ENCODE peak calls at places on chromosomes 7 and 10, in five cellular contexts. M is fibroblast of lung, H is neural progenitor cell, B is kidney, W is HCT116. N is an unnamed sample.

GRCh38 chr7:136114966-136115762 is 138.0 kb upstream of the MTPN start:
- DNase-seq in B (peak), W (peak), M (peak), H (peak), N (peak)

GRCh38 chr7:141097430-141097829 is 23.6 kb downstream of the TMEM178B start:
- DNase-seq in M (peak), W (no peak), H (peak), B (no peak), N (no peak)

GRCh38 chr10:96497391-96497790 is 16.3 kb downstream of the TLL2 start:
- DNase-seq in W (no peak), B (no peak), H (no peak), M (no peak), N (no peak)

GRCh38 chr7:32680259-32681173 is 185.2 kb downstream of the AVL9 start:
- DNase-seq in M (peak), B (no peak), H (no peak), W (no peak), N (no peak)

GRCh38 chr10:116147162-116147906 is 125.7 kb downstream of the GFRA1 start:
- DNase-seq in M (no peak), W (no peak), H (no peak), B (no peak), N (no peak)

GRCh38 chr10:16893664-16894063 is 76.4 kb upstream of the RSU1 start:
- DNase-seq in H (no peak), W (no peak), M (no peak), B (no peak), N (no peak)

GRCh38 chr10:26931223-26931622 is 70.5 kb upstream of the ABI1 start:
- DNase-seq in M (no peak), W (no peak), B (no peak), H (no peak), N (no peak)

GRCh38 chr10:58576736-58577366 is 64.2 kb downstream of the BICC1 start:
- DNase-seq in M (peak), B (no peak), W (no peak), H (no peak), N (no peak)

GRCh38 chr10:99845837-99846382 is 63.5 kb downstream of the ABCC2 start:
- DNase-seq in H (peak), W (peak), M (peak), B (no peak), N (peak)

GRCh38 chr10:49330127-49330665 is 31.2 kb downstream of the C10orf71 start:
- DNase-seq in B (no peak), M (no peak), H (no peak), W (no peak), N (no peak)

GRCh38 chr10:127227663-127228062 is 31.3 kb upstream of the INSYN2A start:
- DNase-seq in B (no peak), M (no peak), W (no peak), H (no peak), N (no peak)

GRCh38 chr10:89279449-89279869 is 22.4 kb upstream of the IFIT2 start:
- DNase-seq in H (no peak), M (peak), W (no peak), B (no peak), N (peak)

GRCh38 chr10:665579-666091 is 23.8 kb downstream of the DIP2C start:
- DNase-seq in H (no peak), M (peak), B (peak), W (no peak), N (no peak)

GRCh38 chr7:106344206-106344605 is 59.4 kb upstream of the NAMPT start:
- DNase-seq in H (no peak), M (peak), W (no peak), B (no peak), N (no peak)

GRCh38 chr7:73708961-73709360 is 10.5 kb downstream of the STX1A start:
- DNase-seq in H (no peak), B (no peak), W (no peak), M (no peak), N (no peak)

GRCh38 chr7:148274118-148274517 is 316.4 kb upstream of the C7orf33 start:
- DNase-seq in M (no peak), B (no peak), W (no peak), H (no peak), N (no peak)

GRCh38 chr7:148275359-148275890 is 315.1 kb upstream of the C7orf33 start:
- DNase-seq in B (no peak), M (no peak), W (no peak), H (no peak), N (no peak)

GRCh38 chr7:148276291-148277041 is 314.1 kb upstream of the C7orf33 start:
- DNase-seq in H (no peak), M (no peak), B (no peak), W (no peak), N (no peak)

DNA sequence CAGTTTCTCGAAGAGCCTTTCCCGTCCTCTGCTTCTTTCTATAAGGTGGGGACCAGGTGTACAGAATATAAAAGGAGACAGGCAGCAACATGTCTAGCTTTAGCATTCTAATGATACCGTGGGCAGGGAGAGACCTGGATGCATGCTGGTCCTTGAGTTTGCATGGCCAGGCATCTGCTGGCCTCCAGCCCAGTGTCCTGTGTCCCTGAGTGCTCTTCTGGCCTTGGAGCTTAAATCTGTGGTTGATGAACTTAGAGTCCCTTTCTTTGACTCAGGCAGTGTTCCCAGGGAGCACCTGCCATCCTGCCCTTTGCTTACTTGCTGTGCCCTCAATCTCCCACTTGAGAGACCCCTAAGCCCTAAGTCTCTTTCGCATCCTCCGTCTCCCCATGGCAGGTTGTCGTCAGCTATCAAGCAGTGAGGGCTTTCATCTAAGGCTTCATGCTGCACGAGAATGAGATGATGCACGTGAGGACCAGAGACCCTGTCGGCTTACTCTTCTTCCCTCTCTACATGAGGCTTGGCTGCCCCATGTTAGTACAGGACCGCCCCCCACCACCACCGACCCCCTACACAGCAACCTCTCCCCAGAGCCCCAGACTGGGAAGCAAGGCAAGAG is 313.4 kb upstream of the C7orf33 start:
- DNase-seq in B (no peak), W (no peak), H (no peak), M (no peak), N (no peak)
- TF ChIP-seq CTCF in B (no peak), W (no peak), H (no peak), M (no peak), N (no peak)

GRCh38 chr10:44966129-44966815 is 6.7 kb downstream of the RASSF4 start:
- DNase-seq in B (no peak), W (no peak), M (no peak), H (no peak), N (no peak)
- H3K9ac ChIP-seq in B (no peak), W (no peak), M (no peak), H (no peak), N (no peak)

GRCh38 chr10:109454691-109455090 is 468.6 kb downstream of the XPNPEP1 start:
- DNase-seq in W (no peak), H (no peak), M (no peak), B (no peak), N (no peak)

GRCh38 chr10:109450702-109451101 is 472.6 kb downstream of the XPNPEP1 start:
- DNase-seq in H (peak), W (no peak), B (no peak), M (no peak), N (no peak)

GRCh38 chr10:109456566-109457361 is 466.5 kb downstream of the XPNPEP1 start:
- DNase-seq in M (no peak), B (peak), W (no peak), H (peak), N (no peak)

DNA sequence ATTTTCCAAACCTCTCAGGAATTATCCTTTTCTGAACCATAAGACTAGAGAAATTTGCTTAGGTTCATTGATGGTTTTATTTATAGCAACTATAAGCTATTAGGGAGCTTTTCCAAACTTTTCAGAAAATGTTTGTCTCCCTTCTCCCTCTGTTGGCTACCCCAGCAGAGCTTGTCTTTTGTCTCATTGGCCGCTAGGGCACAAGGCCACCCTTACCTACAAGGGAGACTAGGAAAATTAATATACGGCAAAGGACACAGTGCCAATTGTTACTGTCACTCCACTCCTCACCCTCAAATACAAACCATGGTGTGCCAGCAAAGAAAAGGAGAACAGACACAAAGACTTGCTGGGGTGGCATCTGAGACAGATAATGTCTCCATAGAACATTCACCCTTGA is 471.4 kb downstream of the XPNPEP1 start:
- DNase-seq in B (no peak), M (no peak), H (no peak), W (no peak), N (no peak)
- TF ChIP-seq CTCF in B (no peak), M (no peak), H (peak), W (no peak), N (no peak)

DNA sequence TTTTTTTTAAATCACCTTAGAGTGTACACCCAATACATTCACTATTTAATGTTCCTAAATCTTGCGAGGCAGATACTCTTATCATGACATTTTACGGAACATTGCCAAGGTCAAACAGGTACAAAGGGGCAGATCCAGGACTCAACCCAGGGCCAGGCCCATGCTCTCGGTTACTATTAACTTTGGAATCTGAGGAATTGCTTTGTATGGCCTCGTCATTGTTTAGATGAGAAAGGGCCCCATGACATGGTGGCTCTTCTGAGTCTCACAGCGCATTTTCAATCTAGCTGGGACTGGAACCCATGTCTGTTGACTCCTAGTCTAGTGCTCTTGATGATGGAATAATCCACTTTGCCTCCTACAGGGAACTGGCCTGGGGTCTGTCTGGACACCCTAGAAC is 59.1 kb downstream of the GATA3 start:
- DNase-seq in M (no peak), B (no peak), H (no peak), W (no peak), N (no peak)
- H3K9ac ChIP-seq in M (no peak), B (no peak), H (no peak), W (no peak), N (no peak)

DNA sequence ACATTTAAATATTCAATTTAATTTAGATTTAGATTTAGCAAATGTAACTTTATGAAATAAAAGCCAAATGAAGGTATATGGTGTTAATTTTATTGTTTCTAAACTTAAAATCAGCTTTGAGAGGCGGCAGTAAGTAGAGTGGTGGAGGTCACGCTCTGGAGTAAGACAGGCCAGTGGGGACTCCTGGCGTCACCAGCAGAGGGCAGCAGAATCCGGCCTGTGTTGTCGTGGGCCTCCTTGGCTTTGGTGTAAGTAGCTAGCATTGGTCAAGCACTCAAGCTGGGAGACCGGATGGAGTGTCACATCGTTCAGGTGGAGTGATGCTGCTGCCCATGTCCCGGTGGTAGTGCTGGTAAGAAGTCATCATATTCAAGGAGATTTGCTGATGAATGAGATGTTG is 98.7 kb upstream of the DNAJB6 start:
- DNase-seq in W (no peak), H (no peak), M (no peak), B (no peak), N (no peak)
- TF ChIP-seq CTCF in W (no peak), H (peak), M (peak), B (no peak), N (no peak)

GRCh38 chr7:81232084-81232799 is 313.4 kb upstream of the SEMA3C start:
- DNase-seq in M (no peak), W (no peak), H (no peak), B (peak), N (no peak)
- H3K9ac ChIP-seq in M (no peak), W (no peak), H (no peak), B (no peak), N (no peak)

GRCh38 chr7:143979359-143979758 is 20.8 kb upstream of the OR6B1 start:
- DNase-seq in M (peak), B (no peak), H (no peak), W (no peak), N (peak)

GRCh38 chr7:143978585-143978984 is 21.5 kb upstream of the OR6B1 start:
- DNase-seq in W (no peak), B (no peak), H (no peak), M (no peak), N (no peak)

GRCh38 chr7:143973870-143974446 is 19.3 kb downstream of the OR2F1 start:
- DNase-seq in W (no peak), M (no peak), H (peak), B (no peak), N (no peak)

GRCh38 chr7:143974457-143974856 is 19.8 kb downstream of the OR2F1 start:
- DNase-seq in H (no peak), M (no peak), B (no peak), W (no peak), N (no peak)

GRCh38 chr7:143975617-143976016 is 21.0 kb downstream of the OR2F1 start:
- DNase-seq in W (peak), B (no peak), M (peak), H (peak), N (no peak)
- TF ChIP-seq CTCF in W (peak), B (no peak), M (no peak), H (peak), N (no peak)

DNA sequence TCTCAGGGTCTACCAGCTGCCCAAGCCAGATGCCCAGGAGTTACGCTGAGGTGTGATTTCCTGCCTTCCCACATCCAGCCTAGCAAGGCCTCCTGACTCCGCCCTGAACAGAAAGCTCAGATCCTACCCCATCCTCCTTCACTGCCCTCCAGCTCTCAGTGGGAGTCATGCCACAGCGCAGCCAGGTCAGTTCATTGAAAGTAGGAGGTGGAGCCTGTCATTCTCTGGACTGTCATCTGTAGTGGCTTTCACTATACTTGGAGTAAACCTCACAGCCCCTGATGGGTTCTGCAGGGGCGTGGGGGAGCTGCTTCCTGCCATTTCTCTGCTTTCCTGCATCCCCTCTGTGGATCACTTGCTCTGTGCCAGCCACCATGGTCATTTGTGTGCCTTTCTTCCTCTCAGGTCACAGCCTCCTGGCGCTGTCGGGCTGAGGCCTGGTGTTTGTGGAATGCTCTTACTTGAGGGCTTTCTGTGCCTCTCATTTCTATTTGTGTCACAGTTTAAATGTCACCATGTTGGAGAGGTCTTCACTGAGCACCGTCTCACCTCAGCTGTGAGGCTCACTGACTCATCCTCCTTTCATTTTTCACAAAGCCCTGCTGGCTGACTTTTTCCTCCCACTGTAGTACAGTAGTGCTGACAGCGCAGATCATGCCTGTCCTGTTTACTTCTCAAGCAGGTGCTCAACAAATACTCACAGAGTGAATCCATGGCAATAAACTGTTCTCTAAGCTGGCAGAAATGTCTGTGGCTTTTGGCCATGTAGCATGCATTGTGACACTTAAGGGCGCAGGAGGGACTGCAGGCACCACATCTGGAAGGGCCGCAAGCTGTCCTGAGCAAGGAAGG is 61.0 kb upstream of the TMEM248 start:
- DNase-seq in M (no peak), H (peak), W (no peak), B (no peak), N (no peak)
- H3K9ac ChIP-seq in M (no peak), H (no peak), W (no peak), B (no peak), N (no peak)